ENCODE peak calls at places on chromosomes 12 and 14, in ten cellular contexts. E is CD8-positive, alpha-beta memory T cell; W is ovary; Z is skeletal muscle cell; H is AG04450; G is aorta; I is neuronal stem cell; M is lung; N is tibial artery; J is fibroblast of mammary gland. D is an unnamed sample.

GRCh38 chr14:98951031-98951430 is 321.0 kb downstream of the BCL11B start:
- DNase-seq in E (no peak), W (no peak), Z (no peak), H (no peak), G (no peak), I (no peak), M (no peak), N (no peak), J (no peak), D (no peak)

GRCh38 chr12:19397534-19397933 is 41.8 kb upstream of the AEBP2 start:
- DNase-seq in E (no peak), W (no peak), Z (no peak), H (no peak), G (no peak), I (no peak), M (no peak), N (no peak), J (no peak), D (no peak)

GRCh38 chr14:76876076-76876475 is 49.9 kb downstream of the LRRC74A start:
- DNase-seq in E (peak; percentile 59), W (peak; percentile 64), Z (peak; percentile 32), H (peak; percentile 68), G (no peak), I (peak; percentile 65), M (peak; percentile 59), N (no peak), J (peak; percentile 72), D (peak; percentile 53)

GRCh38 chr12:3161861-3162260 is 84.7 kb downstream of the TSPAN9 start:
- DNase-seq in E (no peak), W (no peak), Z (no peak), H (no peak), G (no peak), I (no peak), M (no peak), N (no peak), J (no peak), D (no peak)

GRCh38 chr14:104870368-104871144 is 5.5 kb downstream of the CEP170B start:
- DNase-seq in E (no peak), W (peak; percentile 36), Z (no peak), H (no peak), G (no peak), I (no peak), M (no peak), N (peak; percentile 65), J (no peak), D (no peak)

GRCh38 chr12:99027491-99027890 is 382.4 kb downstream of the APAF1 start:
- DNase-seq in E (no peak), W (no peak), Z (no peak), H (no peak), G (no peak), I (no peak), M (no peak), N (no peak), J (no peak), D (no peak)

GRCh38 chr12:47987411-47988072 is 16.7 kb downstream of the COL2A1 start:
- DNase-seq in E (peak; percentile 25), W (peak; percentile 17), Z (no peak), H (no peak), G (no peak), I (no peak), M (no peak), N (no peak), J (peak; percentile 37), D (no peak)

GRCh38 chr12:17999174-17999801 is 90.7 kb downstream of the RERGL start:
- DNase-seq in E (no peak), W (no peak), Z (no peak), H (no peak), G (no peak), I (no peak), M (no peak), N (no peak), J (no peak), D (no peak)

DNA sequence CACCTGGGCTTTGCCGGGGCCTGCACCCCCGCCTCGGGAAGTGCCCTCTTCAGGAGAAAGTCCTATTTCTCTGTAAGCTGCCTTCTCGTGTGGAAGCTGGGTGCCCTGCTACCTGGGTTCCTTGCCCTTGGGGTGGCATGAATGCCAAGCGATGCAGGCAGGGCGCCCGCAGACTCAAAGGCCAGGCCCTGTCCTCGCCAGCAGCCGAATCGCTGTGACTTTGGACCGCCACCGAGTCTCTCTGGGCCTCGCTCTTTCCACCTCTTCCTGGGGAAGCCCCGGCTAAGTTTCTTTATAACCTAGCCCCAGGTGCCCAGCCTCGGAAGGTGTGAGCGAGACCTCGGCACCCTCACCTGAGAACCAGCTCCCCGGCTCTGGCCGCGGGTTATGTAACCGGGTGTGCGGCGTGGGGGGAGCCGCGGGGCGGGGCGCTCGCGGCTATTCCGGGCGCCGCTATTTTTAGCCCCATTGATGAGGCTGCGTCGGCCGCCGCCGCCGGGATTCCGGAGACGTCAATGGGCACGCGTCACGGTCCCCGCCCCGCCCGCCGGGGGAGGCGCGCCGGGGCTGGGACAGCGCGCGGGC is 14.6 kb upstream of the NR4A1 start:
- DNase-seq in E (peak; percentile 92), W (peak; percentile 96), Z (no peak), H (no peak), G (peak; percentile 92), I (no peak), M (peak; percentile 82), N (peak; percentile 95), J (peak; percentile 60), D (no peak)
- H3K4me3 ChIP-seq in E (peak overlapping the region; percentile 59), W (peak overlapping the region; percentile 73), Z (peak overlapping the region; percentile 40), H (peak overlapping the region; percentile 48), G (peak overlapping the region; percentile 51), I (peak overlapping the region; percentile 72), M (no peak overlapping the region), N (peak overlapping the region; percentile 93), J (peak overlapping the region; percentile 28), D (peak overlapping the region; percentile 46)

GRCh38 chr14:100066984-100067383 is 1.8 kb downstream of the EVL start:
- DNase-seq in E (no peak), W (no peak), Z (no peak), H (no peak), G (no peak), I (no peak), M (no peak), N (no peak), J (no peak), D (no peak)

GRCh38 chr14:100067481-100067880 is 2.3 kb downstream of the EVL start:
- DNase-seq in E (no peak), W (no peak), Z (no peak), H (no peak), G (no peak), I (no peak), M (no peak), N (no peak), J (no peak), D (no peak)

GRCh38 chr14:100065161-100065871 is at the start of gene EVL:
- DNase-seq in E (peak; percentile 87), W (no peak), Z (no peak), H (no peak), G (peak; percentile 72), I (no peak), M (no peak), N (no peak), J (no peak), D (peak; percentile 93)

GRCh38 chr14:100067971-100068959 is 3.0 kb downstream of the EVL start:
- DNase-seq in E (peak; percentile 95), W (no peak), Z (no peak), H (no peak), G (peak; percentile 69), I (no peak), M (peak; percentile 50), N (no peak), J (peak; percentile 76), D (peak; percentile 99)

DNA sequence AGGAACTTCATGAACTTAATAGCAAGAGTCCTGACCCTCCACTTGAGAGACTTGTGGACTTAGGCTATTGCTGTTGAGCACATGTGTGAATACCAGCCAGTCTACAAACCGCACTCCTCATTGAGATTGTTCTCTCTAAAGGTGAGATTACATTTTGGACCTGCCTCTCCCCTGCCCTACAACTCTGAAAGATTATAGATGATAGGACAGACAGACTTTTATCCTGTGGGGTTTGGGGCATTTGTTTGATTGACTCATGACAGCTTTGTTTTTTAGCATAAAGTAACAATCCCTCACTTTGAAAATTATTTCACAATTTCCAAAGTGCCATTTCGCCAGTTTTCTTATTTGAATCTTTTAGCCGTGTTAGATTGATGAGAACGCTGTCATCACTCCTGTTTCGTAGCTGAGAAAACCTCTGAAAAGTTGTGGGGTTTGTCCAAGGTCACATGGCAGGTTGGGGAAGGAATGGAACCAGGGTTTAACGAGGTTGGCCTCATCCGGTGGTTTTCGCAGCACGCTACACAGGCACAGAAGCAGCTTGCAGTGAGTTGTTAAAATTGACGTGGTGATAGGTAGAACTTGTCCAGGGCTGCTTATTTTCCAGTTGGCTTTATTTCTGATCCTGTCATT is 836 bp downstream of the EVL start:
- DNase-seq in E (peak; percentile 90), W (no peak), Z (no peak), H (no peak), G (no peak), I (no peak), M (no peak), N (no peak), J (peak; percentile 37), D (peak; percentile 97)
- H3K4me3 ChIP-seq in E (peak overlapping the region; percentile 87), W (no peak overlapping the region), Z (no peak overlapping the region), H (no peak overlapping the region), G (no peak overlapping the region), I (no peak overlapping the region), M (no peak overlapping the region), N (no peak overlapping the region), J (no peak overlapping the region), D (peak overlapping the region; percentile 72)

GRCh38 chr12:132357623-132358186 is 28.3 kb upstream of the GALNT9 start:
- DNase-seq in E (peak; percentile 31), W (no peak), Z (no peak), H (no peak), G (peak; percentile 21), I (no peak), M (no peak), N (no peak), J (no peak), D (no peak)

GRCh38 chr12:132354982-132355680 is 25.7 kb upstream of the GALNT9 start:
- DNase-seq in E (peak; percentile 42), W (no peak), Z (no peak), H (no peak), G (peak; percentile 28), I (no peak), M (no peak), N (no peak), J (no peak), D (no peak)

GRCh38 chr12:132354211-132354981 is 25.0 kb upstream of the GALNT9 start:
- DNase-seq in E (peak; percentile 30), W (no peak), Z (no peak), H (no peak), G (peak; percentile 43), I (no peak), M (no peak), N (no peak), J (no peak), D (no peak)

GRCh38 chr12:132355742-132356681 is 26.6 kb upstream of the GALNT9 start:
- DNase-seq in E (peak; percentile 44), W (no peak), Z (no peak), H (no peak), G (peak; percentile 36), I (no peak), M (no peak), N (no peak), J (no peak), D (no peak)

GRCh38 chr12:132356686-132357622 is 27.6 kb upstream of the GALNT9 start:
- DNase-seq in E (peak; percentile 21), W (peak; percentile 75), Z (peak; percentile 9), H (no peak), G (peak; percentile 30), I (no peak), M (no peak), N (no peak), J (peak; percentile 69), D (no peak)
- H3K4me3 ChIP-seq in E (no peak overlapping the region), W (no peak overlapping the region), Z (no peak overlapping the region), H (no peak overlapping the region), G (no peak overlapping the region), I (no peak overlapping the region), M (no peak overlapping the region), N (no peak overlapping the region), J (no peak overlapping the region), D (no peak overlapping the region)

GRCh38 chr14:20468773-20469241 is 399 bp upstream of the PNP start:
- DNase-seq in E (no peak), W (no peak), Z (no peak), H (no peak), G (peak; percentile 69), I (no peak), M (no peak), N (no peak), J (no peak), D (no peak)

GRCh38 chr14:20469890-20470858 is 968 bp downstream of the PNP start:
- DNase-seq in E (peak; percentile 66), W (no peak), Z (no peak), H (no peak), G (peak; percentile 70), I (no peak), M (peak; percentile 50), N (peak; percentile 75), J (peak; percentile 88), D (no peak)

GRCh38 chr14:20469242-20469889 is at the start of gene PNP:
- DNase-seq in E (peak; percentile 94), W (peak; percentile 83), Z (peak; percentile 60), H (peak; percentile 65), G (peak; percentile 94), I (peak; percentile 87), M (peak; percentile 91), N (peak; percentile 93), J (peak; percentile 91), D (peak; percentile 91)

GRCh38 chr14:20476795-20477194 is 7.6 kb downstream of the PNP start:
- DNase-seq in E (no peak), W (no peak), Z (no peak), H (no peak), G (no peak), I (no peak), M (no peak), N (no peak), J (no peak), D (no peak)

DNA sequence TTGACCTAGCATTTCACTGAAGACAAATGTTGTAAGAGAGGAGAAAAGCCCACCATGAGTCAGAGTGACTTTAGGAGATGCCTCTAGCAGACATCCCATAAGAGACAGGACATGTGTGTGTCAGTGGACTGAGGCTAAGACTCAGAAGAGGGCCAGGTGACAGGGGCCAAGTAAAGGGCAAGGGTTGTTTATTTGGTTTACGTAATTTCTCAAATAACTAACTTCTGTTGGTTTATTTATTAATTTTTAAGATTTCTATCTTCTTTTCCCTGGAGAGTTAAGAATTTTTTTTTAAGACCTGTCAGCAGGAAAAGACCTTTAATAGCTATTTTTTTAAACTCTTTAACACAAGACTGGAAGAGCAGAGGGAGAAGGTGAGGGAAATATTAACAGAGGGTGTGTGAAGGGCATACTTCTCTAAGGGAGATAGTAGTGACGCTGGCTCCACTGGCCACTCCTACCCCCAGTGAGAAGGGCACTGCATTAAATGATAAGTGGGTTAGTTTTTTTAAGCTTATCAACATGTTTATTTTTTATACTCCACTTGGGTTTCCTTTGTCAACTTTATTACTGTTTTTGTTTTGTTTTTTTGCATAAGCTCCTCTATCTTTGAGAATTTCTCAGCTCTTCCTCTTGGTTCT is 3.5 kb downstream of the PNP start:
- DNase-seq in E (no peak), W (no peak), Z (no peak), H (no peak), G (no peak), I (no peak), M (no peak), N (no peak), J (no peak), D (no peak)
- H3K4me3 ChIP-seq in E (no peak overlapping the region), W (no peak overlapping the region), Z (no peak overlapping the region), H (no peak overlapping the region), G (no peak overlapping the region), I (no peak overlapping the region), M (no peak overlapping the region), N (no peak overlapping the region), J (no peak overlapping the region), D (no peak overlapping the region)

D was measured in Jurkat, Clone E6-1.